ENCODE peak calls at places on chromosomes 4 and X, in five cellular contexts. B, U, O, F and C are unnamed samples.
A peak's percentile ranks its signal among the peaks of the same experiment; 100 is the strongest.

GRCh38 chr4:141569141-141569540 is 67.2 kb upstream of the IL15 start:
- DNase-seq in U (no peak), F (no peak), O (no peak), B (no peak), C (no peak)

GRCh38 chr4:69753666-69754065 is 6.8 kb downstream of the SULT1B1 start:
- DNase-seq in B (no peak), F (no peak), U (no peak), O (no peak), C (no peak)

GRCh38 chrX:9466115-9466495 is 1.2 kb downstream of the TBL1X start:
- DNase-seq in U (peak; percentile 37), O (no peak), F (no peak), B (no peak), C (peak; percentile 0)

GRCh38 chr4:137587796-137588195 is 55.5 kb upstream of the PCDH18 start:
- DNase-seq in B (no peak), U (no peak), F (no peak), O (no peak), C (no peak)

GRCh38 chrX:18448416-18448815 is 23.0 kb downstream of the CDKL5 start:
- DNase-seq in O (no peak), U (no peak), B (no peak), F (no peak), C (no peak)

GRCh38 chr4:2412534-2412884 is 5.9 kb downstream of the ZFYVE28 start:
- DNase-seq in B (peak; percentile 37), F (no peak), U (peak; percentile 88), O (no peak), C (no peak)

GRCh38 chr4:1154523-1155182 is 17.7 kb downstream of the SPON2 start:
- DNase-seq in U (no peak), O (no peak), F (no peak), B (no peak), C (no peak)

GRCh38 chr4:69078852-69079251 is 17.4 kb upstream of the UGT2B7 start:
- DNase-seq in B (no peak), U (no peak), O (no peak), F (no peak), C (no peak)

GRCh38 chr4:4856071-4857000 is 3.1 kb upstream of the MSX1 start:
- DNase-seq in B (no peak), O (no peak), F (no peak), U (no peak), C (no peak)

GRCh38 chr4:143286733-143287570 is 49.7 kb upstream of the GAB1 start:
- DNase-seq in O (no peak), F (no peak), B (no peak), U (no peak), C (no peak)
- H3K4me1 ChIP-seq in O (no peaks in the 10 kb centered on the region), F (no peaks in the 10 kb centered on the region), B (no peaks in the 10 kb centered on the region), U (no peaks in the 10 kb centered on the region), C (peaks cover 28% of the 10 kb centered on the region)

DNA sequence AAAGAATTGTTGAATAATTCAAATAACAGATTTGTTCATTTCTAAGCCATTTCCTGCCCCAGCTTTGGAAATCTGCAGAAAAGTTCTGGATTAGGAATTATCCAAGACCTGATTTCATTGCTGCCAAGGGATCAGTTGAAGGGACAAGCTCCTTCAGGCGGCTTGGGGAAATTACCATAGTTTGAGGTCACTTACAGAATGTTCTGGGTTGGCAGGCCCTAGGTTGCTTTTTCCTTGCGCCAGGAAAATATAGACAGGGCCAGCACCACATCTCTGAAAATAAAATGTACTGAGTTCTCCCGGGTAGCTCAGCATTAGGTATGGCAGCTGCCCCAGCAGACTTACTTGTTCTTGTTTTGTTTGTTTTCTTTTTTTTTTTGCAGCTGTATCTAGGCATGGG is 354.8 kb downstream of the STIM2 start:
- DNase-seq in F (no peak), B (no peak), U (no peak), O (no peak), C (no peak)
- H3K27ac ChIP-seq in F (no peak overlapping the region), B (no peak overlapping the region), U (no peak overlapping the region), O (no peak overlapping the region), C (no peak overlapping the region)

GRCh38 chr4:82748781-82749504 is 49.7 kb downstream of the SCD5 start:
- DNase-seq in O (no peak), F (no peak), B (no peak), U (no peak), C (no peak)
- H3K4me1 ChIP-seq in O (peaks cover 1% of the 10 kb centered on the region), F (peaks cover 3% of the 10 kb centered on the region), B (no peaks in the 10 kb centered on the region), U (no peaks in the 10 kb centered on the region), C (peaks cover 10% of the 10 kb centered on the region)

DNA sequence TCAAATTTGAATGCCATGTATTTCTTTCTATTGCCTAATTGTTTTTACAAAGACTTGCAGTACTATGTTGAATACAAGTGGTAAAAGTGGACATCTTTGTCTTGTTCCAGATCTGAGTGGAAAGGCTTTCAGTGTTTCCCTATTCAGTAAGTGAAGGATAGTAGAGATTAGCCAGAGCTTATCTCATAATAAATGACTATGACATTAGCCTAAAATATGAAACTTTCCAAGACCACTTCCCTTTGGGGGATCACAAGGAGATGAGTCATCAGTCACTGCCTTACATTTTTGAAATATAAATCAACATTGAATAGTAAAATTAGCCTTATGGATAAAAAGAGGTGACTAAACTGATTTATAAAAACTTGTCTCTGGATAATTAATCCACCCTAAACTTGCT is 554.1 kb upstream of the MAGEB2 start:
- DNase-seq in U (no peak), O (no peak), B (no peak), F (no peak), C (no peak)
- H3K27ac ChIP-seq in U (no peak overlapping the region), O (no peak overlapping the region), B (no peak overlapping the region), F (no peak overlapping the region), C (no peak overlapping the region)

GRCh38 chr4:102723511-102723910 is 37.3 kb downstream of the MANBA start:
- DNase-seq in B (no peak), U (no peak), O (no peak), F (no peak), C (no peak)

GRCh38 chr4:102713096-102713495 is 47.7 kb downstream of the MANBA start:
- DNase-seq in O (no peak), B (no peak), U (no peak), F (no peak), C (no peak)

GRCh38 chr4:102722740-102723139 is 38.0 kb downstream of the MANBA start:
- DNase-seq in B (no peak), F (no peak), O (no peak), U (no peak), C (no peak)

GRCh38 chr4:102715057-102715456 is 45.7 kb downstream of the MANBA start:
- DNase-seq in U (no peak), F (no peak), O (no peak), B (no peak), C (no peak)

GRCh38 chr4:102717448-102718092 is 43.2 kb downstream of the MANBA start:
- DNase-seq in B (no peak), F (no peak), O (no peak), U (no peak), C (no peak)
- H3K4me1 ChIP-seq in B (no peaks in the 10 kb centered on the region), F (peaks cover 3% of the 10 kb centered on the region), O (no peaks in the 10 kb centered on the region), U (no peaks in the 10 kb centered on the region), C (no peaks in the 10 kb centered on the region)

GRCh38 chr4:185654965-185655554 is 119.8 kb upstream of the PDLIM3 start:
- DNase-seq in F (no peak), O (no peak), U (no peak), B (no peak), C (no peak)

GRCh38 chr4:185654311-185654710 is 119.0 kb upstream of the PDLIM3 start:
- DNase-seq in F (no peak), B (no peak), U (no peak), O (no peak), C (no peak)

GRCh38 chr4:185651137-185651677 is 115.9 kb upstream of the PDLIM3 start:
- DNase-seq in B (no peak), O (no peak), F (no peak), U (no peak), C (no peak)

GRCh38 chr4:185648631-185649030 is 113.3 kb upstream of the PDLIM3 start:
- DNase-seq in B (no peak), F (no peak), U (no peak), O (no peak), C (no peak)

DNA sequence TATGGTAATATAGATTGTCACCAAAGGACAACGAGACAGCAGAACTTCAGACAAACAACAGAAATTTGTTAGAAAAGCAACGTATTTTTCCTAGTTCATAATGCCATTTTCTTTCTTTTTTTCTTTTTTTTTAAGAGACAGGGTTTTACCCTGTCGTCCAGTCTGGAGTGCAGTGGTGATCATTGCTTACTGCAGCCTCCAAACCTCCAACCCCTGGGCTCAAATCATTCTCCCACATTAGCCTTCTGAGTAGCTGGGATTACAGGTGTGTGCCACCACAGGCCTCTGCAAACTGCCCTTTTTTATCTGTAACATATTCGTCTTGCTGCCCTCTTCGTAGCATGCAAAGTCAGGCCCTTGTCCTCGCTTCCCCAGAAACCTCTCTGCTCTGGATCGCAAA is 116.5 kb upstream of the PDLIM3 start:
- DNase-seq in B (no peak), U (no peak), F (no peak), O (no peak), C (no peak)
- H3K27ac ChIP-seq in B (no peak overlapping the region), U (no peak overlapping the region), F (no peak overlapping the region), O (no peak overlapping the region), C (peak overlapping the region; percentile 80)

DNA sequence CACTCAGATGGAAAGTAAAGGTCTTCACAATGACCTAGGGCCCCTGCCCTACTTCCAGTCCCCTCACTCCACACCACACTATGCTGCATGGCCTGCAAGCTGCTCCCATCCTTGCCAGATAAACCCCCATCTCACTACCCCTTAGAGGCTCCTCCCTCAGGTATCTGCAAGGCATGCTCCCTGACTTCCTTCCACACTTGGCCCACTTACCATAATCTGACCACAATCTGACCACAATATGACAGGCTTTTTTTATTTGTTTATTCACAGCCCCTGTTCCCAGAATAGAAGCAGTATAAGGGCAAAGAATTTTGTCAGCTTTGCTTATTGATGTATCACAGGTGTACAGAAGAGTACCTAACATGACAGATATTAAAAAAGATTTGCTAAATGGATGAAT is 124.7 kb downstream of the CAMK2D start:
- DNase-seq in B (no peak), F (no peak), U (no peak), O (no peak), C (no peak)
- H3K4me1 ChIP-seq in B (peaks cover 25% of the 10 kb centered on the region), F (peaks cover 13% of the 10 kb centered on the region), U (peaks cover 8% of the 10 kb centered on the region), O (no peaks in the 10 kb centered on the region), C (peaks cover 3% of the 10 kb centered on the region)

DNA sequence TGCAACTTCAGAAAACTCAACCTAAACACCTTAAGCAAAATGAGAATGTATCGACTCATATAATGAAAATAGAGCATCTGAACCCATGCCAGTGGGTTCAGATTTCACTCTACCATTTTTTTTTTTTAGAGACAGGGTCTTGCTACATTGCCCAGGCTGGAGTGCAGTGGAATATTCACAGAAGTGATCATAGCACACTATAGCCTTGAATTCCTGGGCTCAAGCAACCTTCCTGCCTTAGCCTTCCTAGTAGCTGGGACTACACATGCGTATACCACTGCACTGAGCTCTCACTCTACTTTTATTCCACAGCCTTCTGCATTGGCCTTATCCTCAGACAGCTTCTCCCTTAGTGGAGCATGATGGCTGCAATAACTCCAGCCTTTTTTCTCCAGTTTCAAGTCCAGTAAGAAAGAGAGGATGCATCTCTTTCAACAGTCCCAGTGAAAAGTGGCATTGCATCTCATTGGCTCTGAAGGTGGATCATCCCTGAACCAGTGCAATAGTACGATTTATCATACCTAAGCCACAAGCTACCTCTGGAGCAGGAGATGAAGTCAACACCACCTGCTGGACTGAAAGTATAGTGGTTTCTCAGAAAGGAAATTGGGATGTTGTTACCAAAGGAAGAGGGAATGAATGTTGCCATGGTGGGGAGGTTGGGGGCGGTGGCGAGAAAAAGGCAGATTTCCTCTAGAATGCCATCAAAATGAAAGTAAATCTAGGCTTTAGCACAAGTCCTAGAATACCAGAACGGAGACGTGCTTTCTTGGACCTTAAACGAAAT is 2.0 kb upstream of the SOD3 start:
- DNase-seq in O (no peak), F (peak; percentile 8), U (no peak), B (no peak), C (no peak)
- H3K27ac ChIP-seq in O (no peak overlapping the region), F (no peak overlapping the region), U (no peak overlapping the region), B (no peak overlapping the region), C (no peak overlapping the region)

GRCh38 chrX:102129473-102129872 is 4.0 kb downstream of the TCEAL2 start:
- DNase-seq in U (no peak), B (no peak), F (no peak), O (no peak), C (no peak)

GRCh38 chrX:102126863-102127262 is 1.4 kb downstream of the TCEAL2 start:
- DNase-seq in O (no peak), F (no peak), U (no peak), B (no peak), C (no peak)
- H3K4me1 ChIP-seq in O (no peaks in the 10 kb centered on the region), F (no peaks in the 10 kb centered on the region), U (no peaks in the 10 kb centered on the region), B (peaks cover 5% of the 10 kb centered on the region), C (no peaks in the 10 kb centered on the region)